ENCODE peak calls at places on chromosomes 3 and 15, in ten cellular contexts. V is fibroblast of pulmonary artery, P is breast epithelium, T is neural crest cell, D is cardiac muscle cell, G is stomach, F is endothelial cell, M is A673, C is HCT116, K is BE2C. H is an unnamed sample.
A peak's percentile ranks its signal among the peaks of the same experiment; 100 is the strongest.

GRCh38 chr15:59268199-59268979 is 61.7 kb downstream of the LDHAL6B start:
- DNase-seq in V (no peak), P (no peak), T (no peak), D (no peak), G (no peak), F (no peak), M (no peak), C (no peak), K (no peak), H (no peak)

GRCh38 chr15:33204087-33204486 is 9.6 kb upstream of the FMN1 start:
- DNase-seq in V (no peak), P (no peak), T (no peak), D (no peak), G (no peak), F (no peak), M (no peak), C (no peak), K (no peak), H (no peak)

GRCh38 chr3:149618151-149619123 is 39.4 kb downstream of the WWTR1 start:
- DNase-seq in V (peak; percentile 89), P (no peak), T (no peak), D (peak; percentile 77), G (no peak), F (no peak), M (peak; percentile 56), C (no peak), K (no peak), H (no peak)

GRCh38 chr3:169207089-169207488 is 456.4 kb downstream of the MECOM start:
- DNase-seq in V (no peak), P (no peak), T (no peak), D (no peak), G (no peak), F (no peak), M (no peak), C (no peak), K (no peak), H (no peak)

GRCh38 chr3:171404376-171404982 is 55.7 kb downstream of the TNIK start:
- DNase-seq in V (no peak), P (no peak), T (no peak), D (peak; percentile 42), G (no peak), F (no peak), M (no peak), C (no peak), K (no peak), H (no peak)

GRCh38 chr3:60584250-60584649 is 667.0 kb downstream of the FHIT start:
- DNase-seq in V (no peak), P (no peak), T (no peak), D (no peak), G (no peak), F (no peak), M (no peak), C (no peak), K (no peak), H (no peak)

GRCh38 chr3:23704316-23704715 is 101.4 kb upstream of the UBE2E1 start:
- DNase-seq in V (peak; percentile 76), P (no peak), T (no peak), D (peak; percentile 79), G (no peak), F (no peak), M (no peak), C (no peak), K (no peak), H (no peak)

GRCh38 chr3:33636125-33636855 is 81.8 kb downstream of the CLASP2 start:
- DNase-seq in V (peak; percentile 85), P (no peak), T (no peak), D (peak; percentile 80), G (no peak), F (peak; percentile 26), M (peak; percentile 78), C (peak; percentile 44), K (peak; percentile 11), H (peak; percentile 70)

GRCh38 chr3:139122221-139122581 is 77.5 kb upstream of the PRR23C start:
- DNase-seq in V (peak; percentile 73), P (no peak), T (no peak), D (peak; percentile 73), G (no peak), F (no peak), M (no peak), C (no peak), K (no peak), H (peak; percentile 75)

GRCh38 chr3:82038536-82038935 is 277.1 kb upstream of the GBE1 start:
- DNase-seq in V (no peak), P (no peak), T (no peak), D (no peak), G (no peak), F (no peak), M (no peak), C (no peak), K (no peak), H (no peak)

GRCh38 chr15:61530769-61531168 is 301.7 kb upstream of the RORA start:
- DNase-seq in V (no peak), P (no peak), T (no peak), D (peak; percentile 10), G (no peak), F (peak; percentile 55), M (peak; percentile 67), C (no peak), K (peak; percentile 36), H (peak; percentile 1)

DNA sequence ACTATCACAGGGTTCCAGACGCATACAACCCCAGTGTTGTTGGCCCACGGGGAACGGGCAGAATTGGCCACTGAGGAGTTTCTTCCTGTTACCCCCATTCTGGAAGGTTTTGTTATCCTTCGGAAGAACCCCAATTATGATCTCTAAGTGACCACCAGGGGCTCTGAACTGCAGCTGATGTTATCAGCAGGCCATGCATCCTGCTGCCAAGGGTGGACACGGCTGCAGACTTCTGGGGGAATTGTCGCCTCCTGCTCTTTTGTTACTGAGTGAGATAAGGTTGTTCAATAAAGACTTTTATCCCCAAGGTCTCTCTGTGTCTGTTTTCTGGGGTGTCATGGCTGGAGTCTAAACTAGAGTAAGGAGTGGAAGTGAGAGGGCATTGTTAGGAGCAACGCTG is 5.7 kb upstream of the EIF4G1 start:
- DNase-seq in V (no peak), P (no peak), T (no peak), D (no peak), G (no peak), F (no peak), M (no peak), C (no peak), K (peak; percentile 41), H (no peak)
- TF ChIP-seq CTCF in V (no peak), P (no peak), T (no peak), D (no peak), G (no peak), F (no peak), M (no peak), C (peak; percentile 19), K (peak; percentile 32), H (peak; percentile 6)

DNA sequence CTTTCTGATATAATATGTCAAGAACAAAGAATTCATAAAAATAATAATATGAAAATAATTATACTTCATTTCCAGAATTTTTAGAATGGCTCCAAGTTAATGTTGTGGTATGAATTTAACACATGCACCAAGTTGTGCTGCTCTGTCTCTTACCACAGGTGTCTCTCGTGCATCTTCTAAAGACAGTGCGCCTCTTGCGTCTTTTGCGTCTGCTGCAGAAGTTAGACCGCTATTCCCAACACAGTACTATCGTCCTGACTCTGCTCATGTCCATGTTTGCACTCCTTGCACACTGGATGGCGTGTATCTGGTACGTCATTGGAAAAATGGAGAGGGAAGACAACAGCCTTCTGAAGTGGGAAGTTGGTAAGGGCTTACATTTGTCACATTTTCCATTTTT is 246.6 kb downstream of the KCNH8 start:
- DNase-seq in V (no peak), P (no peak), T (no peak), D (no peak), G (no peak), F (no peak), M (no peak), C (no peak), K (no peak), H (no peak)
- TF ChIP-seq CTCF in V (no peak), P (no peak), T (no peak), D (no peak), G (no peak), F (no peak), M (no peak), C (no peak), K (no peak), H (no peak)

GRCh38 chr3:42572278-42572677 is 9.5 kb downstream of the SEC22C start:
- DNase-seq in V (peak; percentile 47), P (no peak), T (peak; percentile 22), D (peak; percentile 51), G (no peak), F (peak; percentile 70), M (peak; percentile 24), C (peak; percentile 41), K (peak; percentile 51), H (peak; percentile 41)
- TF ChIP-seq CTCF in V (peak; percentile 67), P (no peak), T (peak; percentile 48), D (peak; percentile 75), G (no peak), F (peak; percentile 26), M (peak; percentile 39), C (peak; percentile 60), K (peak; percentile 74), H (peak; percentile 72)

GRCh38 chr3:193789455-193789854 is 196.4 kb downstream of the OPA1 start:
- DNase-seq in V (no peak), P (no peak), T (no peak), D (no peak), G (no peak), F (no peak), M (no peak), C (no peak), K (no peak), H (no peak)

GRCh38 chr3:193791041-193792032 is 198.3 kb downstream of the OPA1 start:
- DNase-seq in V (no peak), P (peak; percentile 56), T (no peak), D (no peak), G (peak; percentile 60), F (no peak), M (no peak), C (no peak), K (no peak), H (peak; percentile 17)

GRCh38 chr3:193787496-193787870 is 194.5 kb downstream of the OPA1 start:
- DNase-seq in V (no peak), P (no peak), T (no peak), D (no peak), G (no peak), F (no peak), M (no peak), C (no peak), K (no peak), H (no peak)

GRCh38 chr3:193790086-193790990 is 197.3 kb downstream of the OPA1 start:
- DNase-seq in V (no peak), P (no peak), T (no peak), D (no peak), G (no peak), F (no peak), M (no peak), C (no peak), K (no peak), H (no peak)

DNA sequence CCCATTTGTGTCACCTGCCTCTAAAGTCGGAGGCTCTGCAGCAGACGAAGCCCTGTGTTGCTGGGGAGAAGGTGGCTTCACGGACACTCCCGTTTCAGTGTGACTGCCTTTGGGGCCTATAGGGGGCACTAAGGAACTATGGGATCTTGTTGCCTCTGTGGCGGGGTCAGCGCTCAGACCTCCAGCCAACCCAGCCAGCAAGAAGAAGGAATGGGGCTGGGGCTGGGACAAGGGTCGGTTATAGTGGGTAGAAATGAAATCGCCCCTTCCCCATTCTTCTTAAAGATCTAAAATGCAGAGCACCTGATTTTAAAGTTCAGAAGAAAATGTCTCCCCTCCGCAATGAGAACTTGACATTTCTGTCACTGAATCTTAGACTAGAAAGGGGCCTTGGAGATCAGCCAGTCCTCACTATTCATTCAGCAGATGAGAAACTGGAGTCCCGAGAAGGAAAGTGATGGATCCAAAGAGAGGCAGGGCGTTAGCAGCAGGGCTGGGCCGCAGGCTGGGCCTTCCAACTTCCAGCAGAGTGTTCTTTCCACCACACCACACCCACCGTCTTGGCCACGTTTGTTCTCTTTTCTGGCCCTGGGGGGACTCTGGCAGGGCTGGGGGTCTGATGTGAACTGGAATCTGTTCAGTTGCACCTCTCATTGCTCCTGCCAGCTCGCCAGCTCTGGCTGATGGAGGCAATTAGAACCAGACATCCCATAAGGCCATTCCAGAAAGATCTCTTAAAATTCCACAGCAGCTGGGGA is 195.4 kb downstream of the OPA1 start:
- DNase-seq in V (peak; percentile 61), P (no peak), T (peak; percentile 58), D (peak; percentile 78), G (peak; percentile 65), F (peak; percentile 61), M (peak; percentile 76), C (peak; percentile 51), K (peak; percentile 68), H (peak; percentile 74)
- TF ChIP-seq CTCF in V (peak; percentile 63), P (peak; percentile 64), T (peak; percentile 75), D (peak; percentile 91), G (peak; percentile 79), F (peak; percentile 73), M (peak; percentile 80), C (peak; percentile 93), K (peak; percentile 93), H (peak; percentile 79)

H was measured in NB4.